ENCODE peak calls at places on chromosomes 11 and 22, in four cellular contexts. One of them, this sample, is unnamed.

GRCh38 chr11:9972917-9973504 is 309.1 kb downstream of the SWAP70 start:
- DNase-seq in PC-9: no peak
- DNase-seq in uterus: no peak
- DNase-seq in tibial artery: no peak
- DNase-seq in this sample: no peak

GRCh38 chr11:125082611-125083311 is 19.7 kb downstream of the SLC37A2 start:
- DNase-seq in tibial artery: no peak
- DNase-seq in uterus: no peak
- DNase-seq in PC-9: peak; percentile 83
- DNase-seq in this sample: no peak

GRCh38 chr22:38314992-38315800 is 2.0 kb downstream of the CSNK1E start:
- DNase-seq in tibial artery: peak; percentile 83
- DNase-seq in uterus: no peak
- DNase-seq in PC-9: peak; percentile 29
- DNase-seq in this sample: no peak

GRCh38 chr22:49760280-49760629 is 67.4 kb downstream of the BRD1 start:
- DNase-seq in tibial artery: no peak
- DNase-seq in PC-9: no peak
- DNase-seq in uterus: no peak
- DNase-seq in this sample: peak; percentile 21

GRCh38 chr11:118909619-118910308 is 16.0 kb downstream of the BCL9L start:
- DNase-seq in tibial artery: no peak
- DNase-seq in uterus: no peak
- DNase-seq in PC-9: no peak
- DNase-seq in this sample: no peak

GRCh38 chr22:36332623-36333331 is 55.0 kb downstream of the MYH9 start:
- DNase-seq in uterus: no peak
- DNase-seq in tibial artery: peak; percentile 74
- DNase-seq in PC-9: peak; percentile 90
- DNase-seq in this sample: no peak

GRCh38 chr11:118209037-118209436 is 15.8 kb downstream of the JAML start:
- DNase-seq in PC-9: no peak
- DNase-seq in uterus: no peak
- DNase-seq in tibial artery: no peak
- DNase-seq in this sample: no peak

GRCh38 chr11:2737226-2737590 is 37.4 kb upstream of the KCNQ1OT1 start:
- DNase-seq in tibial artery: no peak
- DNase-seq in uterus: no peak
- DNase-seq in PC-9: no peak
- DNase-seq in this sample: no peak

GRCh38 chr11:99766816-99767215 is 746.1 kb downstream of the CNTN5 start:
- DNase-seq in uterus: no peak
- DNase-seq in tibial artery: no peak
- DNase-seq in PC-9: no peak
- DNase-seq in this sample: no peak

GRCh38 chr11:27317751-27318150 is 45.3 kb downstream of the CCDC34 start:
- DNase-seq in PC-9: no peak
- DNase-seq in uterus: no peak
- DNase-seq in tibial artery: no peak
- DNase-seq in this sample: no peak

GRCh38 chr11:82465481-82465880 is 268.2 kb downstream of the FAM181B start:
- DNase-seq in uterus: no peak
- DNase-seq in tibial artery: no peak
- DNase-seq in PC-9: no peak
- DNase-seq in this sample: no peak

GRCh38 chr11:72352859-72353551 is 81.3 kb downstream of the CLPB start:
- DNase-seq in PC-9: no peak
- DNase-seq in uterus: peak; percentile 27
- DNase-seq in tibial artery: no peak
- DNase-seq in this sample: no peak

GRCh38 chr11:46377831-46378230 is 3.6 kb upstream of the MDK start:
- DNase-seq in uterus: no peak
- DNase-seq in tibial artery: no peak
- DNase-seq in PC-9: no peak
- DNase-seq in this sample: no peak

GRCh38 chr22:49968313-49968830 is 7.8 kb downstream of the PIM3 start:
- DNase-seq in tibial artery: peak; percentile 63
- DNase-seq in uterus: peak; percentile 24
- DNase-seq in PC-9: no peak
- DNase-seq in this sample: no peak

GRCh38 chr11:17986007-17986710 is 26.7 kb downstream of the SERGEF start:
- DNase-seq in PC-9: no peak
- DNase-seq in tibial artery: no peak
- DNase-seq in uterus: peak; percentile 65
- DNase-seq in this sample: peak; percentile 71

GRCh38 chr11:105000167-105000566 is 22.8 kb downstream of the CASP5 start:
- DNase-seq in PC-9: no peak
- DNase-seq in uterus: no peak
- DNase-seq in tibial artery: no peak
- DNase-seq in this sample: no peak

GRCh38 chr22:32333769-32334639 is 23.7 kb upstream of the RFPL3 start:
- DNase-seq in PC-9: no peak
- DNase-seq in uterus: no peak
- DNase-seq in tibial artery: peak; percentile 44
- DNase-seq in this sample: peak; percentile 30

GRCh38 chr22:32337015-32337414 is 20.7 kb upstream of the RFPL3 start:
- DNase-seq in tibial artery: peak; percentile 55
- DNase-seq in PC-9: no peak
- DNase-seq in uterus: no peak
- DNase-seq in this sample: peak; percentile 35

GRCh38 chr22:32336185-32336603 is 21.5 kb upstream of the RFPL3 start:
- DNase-seq in uterus: no peak
- DNase-seq in tibial artery: no peak
- DNase-seq in PC-9: no peak
- DNase-seq in this sample: peak; percentile 11

GRCh38 chr22:32334640-32335365 is 22.9 kb upstream of the RFPL3 start:
- DNase-seq in uterus: no peak
- DNase-seq in PC-9: no peak
- DNase-seq in tibial artery: peak; percentile 40
- DNase-seq in this sample: peak; percentile 51

GRCh38 chr22:32335471-32335870 is 22.2 kb upstream of the RFPL3 start:
- DNase-seq in uterus: no peak
- DNase-seq in tibial artery: peak; percentile 35
- DNase-seq in PC-9: no peak
- DNase-seq in this sample: no peak
- H3K4me1 ChIP-seq in uterus: no peaks in the 10 kb centered on the region
- H3K4me1 ChIP-seq in tibial artery: no peaks in the 10 kb centered on the region
- H3K4me1 ChIP-seq in PC-9: no peaks in the 10 kb centered on the region
- H3K4me1 ChIP-seq in this sample: no peaks in the 10 kb centered on the region

DNA sequence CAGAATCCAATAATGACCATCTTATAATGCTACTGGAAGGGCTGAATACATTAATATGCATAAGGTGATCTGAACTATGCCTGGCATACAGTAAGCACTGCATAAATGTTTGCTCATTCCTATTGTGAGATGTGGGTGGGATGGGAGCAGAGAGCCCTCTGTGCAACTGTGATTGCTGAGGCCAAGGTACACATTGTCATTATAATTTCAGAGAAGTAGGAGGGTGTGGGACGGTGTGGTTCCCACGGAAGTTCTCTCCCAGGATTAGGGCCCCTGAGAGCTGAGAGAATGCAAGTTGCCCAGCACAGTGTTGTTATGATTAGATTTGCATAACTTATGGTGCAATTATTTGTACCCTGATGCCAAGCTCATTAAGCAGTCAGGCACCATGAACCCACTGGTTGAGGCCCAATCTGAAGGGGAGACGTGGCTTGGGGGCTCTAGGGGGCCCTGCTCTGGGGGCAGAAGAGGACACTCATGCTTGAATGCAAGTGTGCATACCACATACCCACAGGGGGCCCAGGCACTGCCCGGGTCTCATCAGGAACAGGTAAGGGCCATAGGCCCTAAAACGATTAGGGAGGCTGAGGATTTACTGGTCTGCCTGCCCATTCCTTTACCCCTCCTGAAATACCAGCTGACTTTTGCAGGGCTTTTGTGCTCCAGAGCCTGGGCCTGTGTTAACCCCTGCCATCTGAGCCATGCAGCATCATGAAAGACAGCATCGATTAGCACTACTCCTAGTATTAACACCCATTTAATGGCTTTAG is 72.8 kb downstream of the THAP12 start:
- DNase-seq in PC-9: no peak
- DNase-seq in tibial artery: no peak
- DNase-seq in uterus: no peak
- DNase-seq in this sample: no peak
- H3K4me1 ChIP-seq in PC-9: no peaks in the 10 kb centered on the region
- H3K4me1 ChIP-seq in tibial artery: no peaks in the 10 kb centered on the region
- H3K4me1 ChIP-seq in uterus: no peaks in the 10 kb centered on the region
- H3K4me1 ChIP-seq in this sample: no peaks in the 10 kb centered on the region

DNA sequence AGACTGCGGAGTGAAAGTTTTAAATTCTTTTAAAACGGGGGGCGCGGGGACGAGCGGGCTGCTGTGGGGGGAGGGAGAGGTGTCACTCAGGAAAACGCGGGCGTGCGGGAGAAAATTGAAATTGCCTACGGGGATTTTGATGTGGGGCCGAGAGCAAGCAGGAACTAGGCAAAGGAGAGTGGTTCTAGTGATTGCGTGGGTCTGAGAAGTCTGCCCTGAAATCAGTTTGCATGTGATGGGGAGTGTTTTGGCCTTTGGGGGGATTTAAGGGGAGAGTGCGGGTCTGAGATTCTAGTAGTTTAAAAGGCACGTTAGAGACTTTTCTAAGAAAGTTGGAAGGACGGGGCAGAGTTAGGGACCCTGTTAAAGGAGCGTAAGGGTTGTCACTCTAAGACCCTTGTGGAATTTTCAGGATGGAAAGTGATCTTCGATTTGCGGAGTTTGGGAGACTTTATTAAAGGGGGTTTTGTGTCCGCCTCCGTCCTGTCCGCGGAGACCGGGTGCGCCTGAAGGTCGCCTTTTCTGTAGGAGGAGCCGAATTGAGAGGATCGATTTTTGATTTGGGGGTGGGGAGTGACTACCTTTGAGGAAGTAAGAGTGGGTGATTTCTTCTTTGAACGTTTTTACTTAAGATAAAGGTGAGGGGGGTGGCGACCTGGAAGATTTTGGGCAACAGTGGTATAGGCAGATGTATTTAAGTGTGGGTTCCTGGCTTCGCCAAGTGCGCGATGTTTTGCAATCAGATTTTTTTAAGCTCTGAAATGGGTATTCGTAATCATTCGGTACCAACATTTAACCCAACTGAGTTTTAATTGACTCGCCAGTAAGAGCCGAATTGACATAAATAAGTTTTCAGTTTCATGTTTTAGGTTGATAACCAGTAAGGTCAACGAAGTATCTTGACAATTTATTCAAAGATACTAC is 1.1 kb downstream of the EED start:
- DNase-seq in tibial artery: no peak
- DNase-seq in PC-9: peak; percentile 15
- DNase-seq in uterus: no peak
- DNase-seq in this sample: no peak
- H3K4me1 ChIP-seq in tibial artery: no peaks in the 10 kb centered on the region
- H3K4me1 ChIP-seq in PC-9: peaks cover 53% of the 10 kb centered on the region
- H3K4me1 ChIP-seq in uterus: peaks cover 6% of the 10 kb centered on the region
- H3K4me1 ChIP-seq in this sample: peaks cover 3% of the 10 kb centered on the region

GRCh38 chr22:39468487-39469325 is 11.9 kb downstream of the MGAT3 start:
- DNase-seq in tibial artery: no peak
- DNase-seq in uterus: no peak
- DNase-seq in PC-9: no peak
- DNase-seq in this sample: no peak
- H3K4me1 ChIP-seq in tibial artery: no peaks in the 10 kb centered on the region
- H3K4me1 ChIP-seq in uterus: no peaks in the 10 kb centered on the region
- H3K4me1 ChIP-seq in PC-9: peaks cover 21% of the 10 kb centered on the region
- H3K4me1 ChIP-seq in this sample: no peaks in the 10 kb centered on the region

GRCh38 chr11:65291613-65292012 is 23.1 kb upstream of the CDC42EP2 start:
- DNase-seq in uterus: no peak
- DNase-seq in tibial artery: no peak
- DNase-seq in PC-9: peak; percentile 65
- DNase-seq in this sample: no peak

GRCh38 chr11:65290448-65291165 is 24.1 kb upstream of the CDC42EP2 start:
- DNase-seq in tibial artery: peak; percentile 94
- DNase-seq in uterus: peak; percentile 94
- DNase-seq in PC-9: peak; percentile 32
- DNase-seq in this sample: peak; percentile 92

GRCh38 chr11:65286686-65287085 is 24.9 kb downstream of the POLA2 start:
- DNase-seq in uterus: no peak
- DNase-seq in tibial artery: no peak
- DNase-seq in PC-9: no peak
- DNase-seq in this sample: no peak

GRCh38 chr11:65288706-65289536 is 25.7 kb upstream of the CDC42EP2 start:
- DNase-seq in uterus: no peak
- DNase-seq in tibial artery: no peak
- DNase-seq in PC-9: no peak
- DNase-seq in this sample: no peak

GRCh38 chr11:65287601-65288000 is 25.8 kb downstream of the POLA2 start:
- DNase-seq in PC-9: no peak
- DNase-seq in tibial artery: no peak
- DNase-seq in uterus: no peak
- DNase-seq in this sample: no peak
- H3K4me1 ChIP-seq in PC-9: peaks cover 24% of the 10 kb centered on the region
- H3K4me1 ChIP-seq in tibial artery: no peaks in the 10 kb centered on the region
- H3K4me1 ChIP-seq in uterus: peaks cover 11% of the 10 kb centered on the region
- H3K4me1 ChIP-seq in this sample: no peaks in the 10 kb centered on the region

GRCh38 chr11:69010964-69011623 is 2.0 kb downstream of the MRGPRF start:
- DNase-seq in tibial artery: peak; percentile 93
- DNase-seq in PC-9: peak; percentile 93
- DNase-seq in uterus: peak; percentile 89
- DNase-seq in this sample: peak; percentile 91
- H3K4me1 ChIP-seq in tibial artery: peaks cover 13% of the 10 kb centered on the region
- H3K4me1 ChIP-seq in PC-9: peaks cover 40% of the 10 kb centered on the region
- H3K4me1 ChIP-seq in uterus: peaks cover 7% of the 10 kb centered on the region
- H3K4me1 ChIP-seq in this sample: peaks cover 18% of the 10 kb centered on the region

DNA sequence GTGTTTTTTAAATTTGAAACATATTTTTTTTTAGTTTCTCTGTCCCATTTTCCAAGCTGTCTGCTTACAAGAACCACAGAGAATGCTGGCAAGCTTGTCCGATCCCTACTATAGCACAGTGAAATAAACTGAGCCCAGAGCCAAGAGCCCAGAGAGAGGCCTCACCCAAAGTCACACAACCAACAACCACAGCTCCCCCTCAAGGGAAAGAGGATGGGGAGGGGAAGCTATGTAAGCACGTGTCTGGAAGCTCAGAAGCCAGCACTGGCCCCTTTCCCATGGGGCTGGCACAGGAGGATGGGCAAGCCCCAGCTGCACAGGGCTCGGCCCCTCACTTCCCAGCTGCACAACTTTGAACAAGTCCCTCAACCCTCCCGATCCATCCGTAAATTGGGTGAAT is 3.2 kb upstream of the SART1 start:
- DNase-seq in tibial artery: no peak
- DNase-seq in PC-9: no peak
- DNase-seq in uterus: no peak
- DNase-seq in this sample: no peak
- H3K4me1 ChIP-seq in tibial artery: peaks cover 6% of the 10 kb centered on the region
- H3K4me1 ChIP-seq in PC-9: peaks cover 10% of the 10 kb centered on the region
- H3K4me1 ChIP-seq in uterus: peaks cover 6% of the 10 kb centered on the region
- H3K4me1 ChIP-seq in this sample: peaks cover 16% of the 10 kb centered on the region

DNA sequence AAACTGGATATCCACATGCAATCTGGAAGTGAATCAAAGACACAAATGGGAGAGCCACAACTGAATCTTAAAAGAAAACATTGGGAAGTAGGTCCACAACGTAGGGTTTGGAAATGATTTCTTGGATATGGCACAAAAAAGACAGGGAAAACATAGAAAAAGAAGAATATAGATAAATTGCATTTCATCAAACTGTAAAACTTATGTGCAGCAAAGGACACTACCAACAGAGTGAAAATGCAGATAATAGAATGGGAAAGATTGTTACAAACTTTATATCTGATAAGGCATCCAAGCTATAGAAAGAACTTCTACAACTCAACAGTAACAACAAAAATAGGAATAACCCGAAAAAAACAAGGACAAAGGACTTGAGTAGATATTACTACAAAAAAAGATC is 89.6 kb downstream of the ZNF280B start:
- DNase-seq in uterus: no peak
- DNase-seq in tibial artery: no peak
- DNase-seq in PC-9: no peak
- DNase-seq in this sample: no peak
- H3K4me1 ChIP-seq in uterus: no peaks in the 10 kb centered on the region
- H3K4me1 ChIP-seq in tibial artery: no peaks in the 10 kb centered on the region
- H3K4me1 ChIP-seq in PC-9: no peaks in the 10 kb centered on the region
- H3K4me1 ChIP-seq in this sample: no peaks in the 10 kb centered on the region

This sample was measured in ascending aorta.